ENCODE peak calls at places on chromosomes 11 and 22, in four cellular contexts. D is stomach, H is ovary, K is A549. T is an unnamed sample.

GRCh38 chr22:46065733-46066454 is 84.4 kb upstream of the PPARA start:
- DNase-seq in D (no peak), H (no peak), K (no peak), T (no peak)

GRCh38 chr11:21556936-21557335 is 635.9 kb upstream of the ANO5 start:
- DNase-seq in D (no peak), H (no peak), K (no peak), T (no peak)

GRCh38 chr11:99781074-99781473 is 760.3 kb downstream of the CNTN5 start:
- DNase-seq in D (no peak), H (no peak), K (no peak), T (no peak)

GRCh38 chr11:106031936-106032335 is 9.9 kb upstream of the MSANTD4 start:
- DNase-seq in D (no peak), H (no peak), K (no peak), T (no peak)

GRCh38 chr11:75195164-75195962 is 44.5 kb downstream of the SLCO2B1 start:
- DNase-seq in D (no peak), H (no peak), K (no peak), T (peak; percentile 58)

GRCh38 chr11:23866641-23867040 is 630.2 kb upstream of the LUZP2 start:
- DNase-seq in D (no peak), H (no peak), K (no peak), T (no peak)

GRCh38 chr11:82960779-82961143 is 59.2 kb downstream of the DDIAS start:
- DNase-seq in D (no peak), H (no peak), K (no peak), T (no peak)

GRCh38 chr22:25448435-25449051 is 115.9 kb upstream of the GRK3 start:
- DNase-seq in D (no peak), H (peak; percentile 31), K (peak; percentile 7), T (no peak)

GRCh38 chr11:125275905-125276634 is 111.5 kb downstream of the PKNOX2 start:
- DNase-seq in D (no peak), H (no peak), K (no peak), T (no peak)

GRCh38 chr11:11454671-11455223 is 101.7 kb upstream of the CSNK2A3 start:
- DNase-seq in D (no peak), H (no peak), K (no peak), T (no peak)

GRCh38 chr11:72584293-72584921 is 89.8 kb downstream of the PDE2A start:
- DNase-seq in D (peak; percentile 48), H (peak; percentile 37), K (no peak), T (peak; percentile 27)

GRCh38 chr11:19803506-19803998 is 90.9 kb downstream of the NAV2 start:
- DNase-seq in D (peak; percentile 78), H (no peak), K (no peak), T (no peak)

GRCh38 chr11:115489466-115489865 is 14.7 kb downstream of the CADM1 start:
- DNase-seq in D (no peak), H (no peak), K (no peak), T (no peak)

GRCh38 chr11:123454796-123455195 is 24.7 kb downstream of the GRAMD1B start:
- DNase-seq in D (no peak), H (no peak), K (no peak), T (no peak)

GRCh38 chr11:131043251-131043650 is 127.0 kb upstream of the SNX19 start:
- DNase-seq in D (no peak), H (no peak), K (no peak), T (no peak)

GRCh38 chr11:123569387-123569786 is 85.0 kb downstream of the SCN3B start:
- DNase-seq in D (no peak), H (no peak), K (no peak), T (no peak)

GRCh38 chr11:429931-430456 is 11.8 kb downstream of the ANO9 start:
- DNase-seq in D (no peak), H (no peak), K (no peak), T (no peak)

GRCh38 chr11:70073188-70073817 is 4.8 kb upstream of the ANO1 start:
- DNase-seq in D (no peak), H (no peak), K (no peak), T (no peak)

GRCh38 chr11:35177370-35177769 is 38.4 kb downstream of the CD44 start:
- DNase-seq in D (no peak), H (no peak), K (no peak), T (no peak)

GRCh38 chr11:59767212-59767611 is 12.0 kb downstream of the STX3 start:
- DNase-seq in D (no peak), H (no peak), K (no peak), T (no peak)

GRCh38 chr22:29344137-29344536 is 28.6 kb upstream of the RASL10A start:
- DNase-seq in D (peak; percentile 88), H (no peak), K (peak; percentile 31), T (no peak)

GRCh38 chr11:41379084-41379483 is 80.4 kb downstream of the LRRC4C start:
- DNase-seq in D (no peak), H (no peak), K (no peak), T (no peak)

GRCh38 chr22:41523464-41524221 is 20.6 kb downstream of the POLR3H start:
- DNase-seq in D (peak; percentile 36), H (peak; percentile 58), K (no peak), T (no peak)

GRCh38 chr11:72780291-72781062 is 13.4 kb downstream of the STARD10 start:
- DNase-seq in D (no peak), H (no peak), K (no peak), T (no peak)

GRCh38 chr11:28077524-28077923 is 30.4 kb downstream of the KIF18A start:
- DNase-seq in D (no peak), H (no peak), K (no peak), T (no peak)

GRCh38 chr11:35663408-35663702 is 780 bp downstream of the TRIM44 start:
- DNase-seq in D (no peak), H (no peak), K (no peak), T (no peak)

GRCh38 chr11:74024630-74025029 is 15.7 kb upstream of the UCP3 start:
- DNase-seq in D (peak; percentile 40), H (no peak), K (no peak), T (peak; percentile 72)

GRCh38 chr11:84922836-84923235 is 704.3 kb downstream of the DLG2 start:
- DNase-seq in D (no peak), H (no peak), K (no peak), T (no peak)

GRCh38 chr11:69437876-69438205 is 43.6 kb upstream of the LINC01488 start:
- DNase-seq in D (no peak), H (no peak), K (no peak), T (no peak)

GRCh38 chr11:114040706-114041211 is 18.8 kb upstream of the ZBTB16 start:
- DNase-seq in D (peak; percentile 46), H (no peak), K (no peak), T (no peak)

GRCh38 chr11:132943325-132943736 is 589.0 kb downstream of the OPCML start:
- DNase-seq in D (no peak), H (no peak), K (no peak), T (no peak)

GRCh38 chr11:45108070-45109064 is 38.1 kb upstream of the PRDM11 start:
- DNase-seq in D (no peak), H (no peak), K (no peak), T (no peak)

GRCh38 chr11:62882428-62882742 is 1.7 kb downstream of the SLC3A2 start:
- DNase-seq in D (no peak), H (no peak), K (no peak), T (no peak)
- H3K4me1 ChIP-seq in D (peaks cover 81% of the 10 kb centered on the region), H (peaks cover 14% of the 10 kb centered on the region), K (peaks cover 61% of the 10 kb centered on the region), T (peaks cover 35% of the 10 kb centered on the region)

GRCh38 chr11:30422828-30423648 is 100.1 kb downstream of the ARL14EP start:
- DNase-seq in D (peak; percentile 31), H (no peak), K (no peak), T (no peak)
- H3K27ac ChIP-seq in D (peak overlapping the region; percentile 1), H (no peak overlapping the region), K (no peak overlapping the region), T (no peak overlapping the region)

DNA sequence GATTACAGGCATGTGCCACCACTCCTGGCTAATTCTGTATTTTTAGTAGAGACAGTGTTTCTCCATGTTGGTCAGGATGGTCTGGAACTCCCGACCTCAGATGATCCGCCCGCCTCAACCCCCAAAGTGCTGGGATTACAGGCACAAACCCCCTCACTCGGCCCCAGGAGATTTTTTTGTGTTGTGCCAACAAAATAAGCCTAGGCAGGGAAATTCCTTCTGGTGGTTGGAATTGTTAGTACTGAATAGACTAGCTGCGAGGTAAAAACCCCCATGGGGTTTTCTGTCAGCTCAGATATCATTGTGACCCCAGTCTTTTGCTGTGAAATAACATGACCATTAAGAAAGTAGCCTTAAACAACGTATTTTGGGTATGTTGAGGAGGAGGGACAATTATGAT is 144.9 kb downstream of the BCR start:
- DNase-seq in D (no peak), H (no peak), K (no peak), T (no peak)
- TF ChIP-seq EP300 in D (no peak), H (no peak), K (no peak), T (no peak)

GRCh38 chr11:15885913-15886698 is 470.2 kb downstream of the SOX6 start:
- DNase-seq in D (no peak), H (no peak), K (no peak), T (no peak)
- H3K4me1 ChIP-seq in D (peaks cover 6% of the 10 kb centered on the region), H (peaks cover 12% of the 10 kb centered on the region), K (no peaks in the 10 kb centered on the region), T (no peaks in the 10 kb centered on the region)

DNA sequence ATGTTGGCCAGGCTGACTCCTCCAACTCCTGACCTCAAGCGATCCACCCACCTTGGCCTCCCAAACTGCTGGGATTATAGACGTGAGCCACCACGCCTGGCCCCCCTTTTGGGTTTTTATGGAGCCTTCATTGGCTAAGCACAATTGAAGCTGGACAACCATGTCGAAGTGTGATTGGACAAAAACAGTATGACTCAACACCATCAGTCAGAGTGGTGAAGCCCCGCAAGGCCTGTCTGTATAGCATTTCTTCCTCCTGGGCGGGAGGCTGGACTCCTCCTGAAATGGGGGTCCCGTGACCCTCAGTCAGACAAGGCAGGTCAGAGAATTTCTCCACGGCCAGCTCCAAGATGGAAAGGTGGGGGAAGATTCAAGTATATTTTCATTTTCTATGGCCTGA is 3.1 kb upstream of the PARVB start:
- DNase-seq in D (no peak), H (no peak), K (no peak), T (no peak)
- H3K27ac ChIP-seq in D (no peak overlapping the region), H (no peak overlapping the region), K (peak overlapping the region; percentile 41), T (no peak overlapping the region)

GRCh38 chr11:121740902-121741301 is 288.1 kb upstream of the SORL1-AS1 start:
- DNase-seq in D (no peak), H (no peak), K (no peak), T (no peak)

GRCh38 chr11:121741316-121741715 is 288.5 kb upstream of the SORL1-AS1 start:
- DNase-seq in D (no peak), H (no peak), K (no peak), T (no peak)

GRCh38 chr11:121743285-121743684 is 290.5 kb upstream of the SORL1-AS1 start:
- DNase-seq in D (no peak), H (no peak), K (no peak), T (no peak)

DNA sequence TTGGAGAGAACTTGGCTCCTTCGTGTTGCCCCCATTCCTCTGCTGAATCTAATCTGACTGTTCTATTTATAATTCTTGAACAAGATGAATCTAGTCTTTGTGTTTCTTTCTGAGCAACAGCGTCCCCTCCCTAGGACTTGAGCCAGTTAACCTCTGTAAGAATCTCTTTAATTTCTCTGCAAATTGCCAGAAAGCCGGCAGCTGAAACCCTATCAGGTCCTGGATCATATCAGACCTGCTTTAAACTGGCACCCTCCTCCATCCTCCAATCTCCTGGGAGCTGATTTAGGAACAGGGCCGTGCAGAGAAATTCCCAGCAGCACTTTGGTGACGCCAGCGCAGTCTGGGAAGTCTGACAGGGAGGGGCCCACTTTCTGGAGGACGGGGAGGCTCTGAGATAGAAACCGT is 289.2 kb upstream of the SORL1-AS1 start:
- DNase-seq in D (no peak), H (peak; percentile 77), K (no peak), T (peak; percentile 75)
- TF ChIP-seq EP300 in D (peak; percentile 88), H (peak; percentile 86), K (no peak), T (peak; percentile 64)

GRCh38 chr11:68010058-68011041 is at the start of gene ALDH3B1:
- DNase-seq in D (peak; percentile 95), H (peak; percentile 74), K (peak; percentile 81), T (peak; percentile 97)
- H3K4me1 ChIP-seq in D (peaks cover 88% of the 10 kb centered on the region), H (peaks cover 10% of the 10 kb centered on the region), K (peaks cover 74% of the 10 kb centered on the region), T (peaks cover 69% of the 10 kb centered on the region)

T was measured in tibial nerve.